ENCODE peak calls at places on chromosomes 6 and 20, in four cellular contexts. X is SK-N-SH, T is HepG2, C is K562. S is an unnamed sample.

GRCh38 chr6:10733863-10734262 is 11.0 kb downstream of the TMEM14C start:
- DNase-seq in X (no peak), T (no peak), C (no peak), S (no peak)

GRCh38 chr6:35037289-35038038 is 103.7 kb downstream of the TCP11 start:
- DNase-seq in X (no peak), T (no peak), C (no peak), S (no peak)

GRCh38 chr20:51404297-51405060 is 138.0 kb downstream of the NFATC2 start:
- DNase-seq in X (no peak), T (no peak), C (no peak), S (no peak)

GRCh38 chr6:47836046-47836445 is 54.2 kb downstream of the OPN5 start:
- DNase-seq in X (no peak), T (no peak), C (no peak), S (no peak)

GRCh38 chr20:49534314-49534713 is 33.6 kb downstream of the PTGIS start:
- DNase-seq in X (peak), T (peak), C (peak), S (peak)

GRCh38 chr6:170449835-170450753 is 103.0 kb downstream of the PSMB1 start:
- DNase-seq in X (no peak), T (no peak), C (no peak), S (no peak)

GRCh38 chr20:32443386-32443974 is 85.3 kb downstream of the ASXL1 start:
- DNase-seq in X (no peak), T (no peak), C (peak), S (peak)

GRCh38 chr6:75759207-75759606 is 10.2 kb downstream of the MYO6 start:
- DNase-seq in X (no peak), T (no peak), C (no peak), S (no peak)

GRCh38 chr20:1567392-1568165 is 10.1 kb upstream of the SIRPD start:
- DNase-seq in X (no peak), T (peak), C (no peak), S (no peak)

GRCh38 chr20:22070546-22070945 is 365.1 kb downstream of the PAX1 start:
- DNase-seq in X (no peak), T (no peak), C (no peak), S (no peak)

GRCh38 chr6:126781582-126781981 is 336.9 kb upstream of the RSPO3 start:
- DNase-seq in X (no peak), T (no peak), C (no peak), S (no peak)

GRCh38 chr6:36976509-36976908 is 9.5 kb downstream of the MTCH1 start:
- DNase-seq in X (no peak), T (no peak), C (no peak), S (no peak)

GRCh38 chr6:150406948-150407347 is 38.1 kb downstream of the IYD start:
- DNase-seq in X (no peak), T (no peak), C (no peak), S (no peak)

GRCh38 chr6:43634702-43635303 is 837 bp upstream of the MAD2L1BP start:
- DNase-seq in X (no peak), T (no peak), C (no peak), S (no peak)

GRCh38 chr20:3658708-3659491 is 4.3 kb downstream of the GFRA4 start:
- DNase-seq in X (no peak), T (peak), C (no peak), S (no peak)

GRCh38 chr20:16942702-16943101 is 194.5 kb downstream of the OTOR start:
- DNase-seq in X (no peak), T (peak), C (no peak), S (no peak)

GRCh38 chr6:81331526-81331925 is 421.0 kb downstream of the TENT5A start:
- DNase-seq in X (no peak), T (no peak), C (no peak), S (no peak)

GRCh38 chr6:49776444-49776843 is 10.6 kb downstream of the PGK2 start:
- DNase-seq in X (no peak), T (no peak), C (no peak), S (no peak)

GRCh38 chr20:62925420-62926228 is 681 bp downstream of the DIDO1 start:
- DNase-seq in X (peak), T (no peak), C (peak), S (no peak)

GRCh38 chr20:8532169-8532568 is 400.1 kb downstream of the PLCB1 start:
- DNase-seq in X (no peak), T (no peak), C (no peak), S (no peak)

GRCh38 chr6:13480631-13481501 is 6.5 kb downstream of the GFOD1 start:
- DNase-seq in X (no peak), T (no peak), C (no peak), S (no peak)

GRCh38 chr20:63664861-63665594 is 6.9 kb downstream of the RTEL1 start:
- DNase-seq in X (peak), T (no peak), C (no peak), S (peak)

GRCh38 chr6:5592911-5593519 is 331.7 kb downstream of the FARS2 start:
- DNase-seq in X (no peak), T (no peak), C (peak), S (no peak)

GRCh38 chr20:49367113-49367512 is 89.3 kb upstream of the ZNFX1 start:
- DNase-seq in X (peak), T (no peak), C (no peak), S (no peak)

GRCh38 chr20:4726710-4727391 is 5.1 kb downstream of the PRND start:
- DNase-seq in X (no peak), T (no peak), C (no peak), S (no peak)

GRCh38 chr6:25041676-25042598 is 106.2 kb upstream of the RIPOR2 start:
- DNase-seq in X (no peak), T (no peak), C (no peak), S (no peak)

GRCh38 chr6:129233458-129234134 is 350.7 kb downstream of the LAMA2 start:
- DNase-seq in X (no peak), T (no peak), C (no peak), S (no peak)

GRCh38 chr20:38790210-38791053 is 15.1 kb upstream of the PPP1R16B start:
- DNase-seq in X (peak), T (peak), C (peak), S (peak)

GRCh38 chr6:99119109-99120031 is 171.6 kb upstream of the FBXL4 start:
- DNase-seq in X (peak), T (peak), C (peak), S (no peak)
- TF ChIP-seq FOXJ3 in X (no peak), T (no peak), C (no peak), S (no peak)

GRCh38 chr6:41355952-41356351 is 20.5 kb downstream of the NCR2 start:
- DNase-seq in X (no peak), T (no peak), C (no peak), S (no peak)
- TF ChIP-seq FOXJ3 in X (no peak), T (no peak), C (no peak), S (no peak)

GRCh38 chr20:60137657-60138245 is 179.5 kb downstream of the CDH26 start:
- DNase-seq in X (no peak), T (no peak), C (peak), S (peak)
- TF ChIP-seq FOXJ3 in X (no peak), T (no peak), C (no peak), S (no peak)

DNA sequence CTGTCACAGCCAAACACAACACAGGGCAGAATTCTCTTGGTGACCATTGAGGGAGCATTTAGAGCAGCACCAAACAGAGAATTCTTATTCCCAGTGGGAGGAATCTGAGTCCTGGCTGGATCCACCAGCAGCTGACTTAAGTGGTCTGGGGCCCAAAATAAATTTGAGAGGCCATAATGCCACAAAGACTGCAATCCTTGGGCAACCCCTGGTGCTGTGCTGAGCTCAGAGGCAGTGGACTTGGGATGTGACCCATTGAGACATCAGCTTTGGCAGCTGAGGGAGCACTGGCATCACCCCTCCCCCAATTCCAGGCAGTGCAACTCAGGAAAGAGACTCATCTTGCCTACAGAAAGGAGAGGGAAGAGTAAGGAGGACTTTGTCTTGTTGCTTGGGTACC is 48.6 kb upstream of the THBS2 start:
- DNase-seq in X (no peak), T (no peak), C (no peak), S (no peak)
- TF ChIP-seq FOXJ3 in X (no peak), T (no peak), C (no peak), S (no peak)